ENCODE peak calls at places on chromosomes 13 and 19, in seven cellular contexts. F is suprapubic skin, M is H1, Z is ovary, L is A549, R is K562, K is transverse colon. E is an unnamed sample.

GRCh38 chr13:65378484-65378883 is 1851.7 kb downstream of the PCDH9 start:
- DNase-seq in F (no peak), M (no peak), Z (no peak), L (no peak), R (no peak), K (no peak), E (no peak)

GRCh38 chr19:46297700-46298476 is 1.0 kb downstream of the HIF3A start:
- DNase-seq in F (peak; percentile 81), M (peak; percentile 55), Z (peak; percentile 87), L (no peak), R (peak; percentile 55), K (peak; percentile 69), E (peak; percentile 54)

GRCh38 chr13:68185767-68186166 is 955.6 kb upstream of the PCDH9 start:
- DNase-seq in F (no peak), M (no peak), Z (no peak), L (no peak), R (no peak), K (no peak), E (no peak)

GRCh38 chr19:19873381-19873780 is 7.7 kb downstream of the ZNF253 start:
- DNase-seq in F (no peak), M (no peak), Z (no peak), L (no peak), R (no peak), K (no peak), E (no peak)

GRCh38 chr19:18853755-18854427 is 22.1 kb downstream of the UPF1 start:
- DNase-seq in F (no peak), M (no peak), Z (no peak), L (no peak), R (no peak), K (no peak), E (no peak)

GRCh38 chr13:50788551-50788950 is 54.9 kb downstream of the DLEU7 start:
- DNase-seq in F (no peak), M (no peak), Z (no peak), L (no peak), R (no peak), K (no peak), E (no peak)

GRCh38 chr19:16593181-16593580 is 21.0 kb upstream of the SLC35E1 start:
- DNase-seq in F (no peak), M (no peak), Z (no peak), L (no peak), R (no peak), K (no peak), E (no peak)

GRCh38 chr13:47326061-47326460 is 429.2 kb upstream of the HTR2A start:
- DNase-seq in F (no peak), M (no peak), Z (no peak), L (no peak), R (no peak), K (no peak), E (no peak)

GRCh38 chr13:111177081-111177711 is 62.1 kb downstream of the ARHGEF7 start:
- DNase-seq in F (no peak), M (no peak), Z (no peak), L (no peak), R (no peak), K (peak; percentile 53), E (peak; percentile 22)

GRCh38 chr13:39263531-39263930 is 225.3 kb downstream of the NHLRC3 start:
- DNase-seq in F (no peak), M (no peak), Z (no peak), L (no peak), R (no peak), K (no peak), E (no peak)

GRCh38 chr13:51944428-51944827 is 66.8 kb downstream of the ATP7B start:
- DNase-seq in F (no peak), M (no peak), Z (no peak), L (no peak), R (no peak), K (no peak), E (no peak)

GRCh38 chr13:80083516-80084085 is 257.3 kb downstream of the SPRY2 start:
- DNase-seq in F (no peak), M (no peak), Z (no peak), L (no peak), R (no peak), K (no peak), E (no peak)

GRCh38 chr19:15431396-15432017 is 12.7 kb upstream of the AKAP8L start:
- DNase-seq in F (no peak), M (no peak), Z (no peak), L (no peak), R (no peak), K (no peak), E (no peak)

GRCh38 chr19:48746738-48747575 is at the start of gene IZUMO1:
- DNase-seq in F (peak; percentile 83), M (peak; percentile 97), Z (peak; percentile 77), L (peak; percentile 94), R (peak; percentile 75), K (peak; percentile 57), E (peak; percentile 33)

GRCh38 chr19:32581704-32582164 is 744 bp downstream of the PDCD5 start:
- DNase-seq in F (no peak), M (peak; percentile 54), Z (no peak), L (peak; percentile 54), R (peak; percentile 42), K (peak; percentile 38), E (no peak)

GRCh38 chr19:7216373-7216902 is 77.8 kb downstream of the INSR start:
- DNase-seq in F (no peak), M (no peak), Z (no peak), L (no peak), R (no peak), K (no peak), E (no peak)

GRCh38 chr13:99505814-99506269 is 4.6 kb downstream of the TM9SF2 start:
- DNase-seq in F (no peak), M (no peak), Z (no peak), L (peak; percentile 3), R (no peak), K (no peak), E (no peak)
- TF ChIP-seq CTCF in F (no peak), M (no peak), Z (no peak), L (peak; percentile 35), R (peak; percentile 37), K (peak; percentile 33), E (peak; percentile 34)

GRCh38 chr19:41325947-41326706 is 16.2 kb downstream of the CCDC97 start:
- DNase-seq in F (no peak), M (peak; percentile 53), Z (peak; percentile 65), L (no peak), R (no peak), K (peak; percentile 39), E (no peak)

GRCh38 chr19:41324231-41324702 is 14.3 kb downstream of the CCDC97 start:
- DNase-seq in F (no peak), M (no peak), Z (no peak), L (peak; percentile 41), R (no peak), K (no peak), E (no peak)

GRCh38 chr19:41323430-41324125 is 13.6 kb downstream of the CCDC97 start:
- DNase-seq in F (peak; percentile 89), M (no peak), Z (peak; percentile 92), L (peak; percentile 87), R (peak; percentile 84), K (peak; percentile 51), E (peak; percentile 68)

GRCh38 chr19:41325640-41325946 is 15.6 kb downstream of the CCDC97 start:
- DNase-seq in F (no peak), M (peak; percentile 52), Z (no peak), L (no peak), R (no peak), K (no peak), E (no peak)

GRCh38 chr19:41324921-41325639 is 15.1 kb downstream of the CCDC97 start:
- DNase-seq in F (no peak), M (peak; percentile 83), Z (peak; percentile 84), L (peak; percentile 79), R (peak; percentile 89), K (peak; percentile 57), E (no peak)
- TF ChIP-seq EP300 in F (no peak), M (no peak), Z (no peak), L (no peak), R (peak; percentile 7), K (no peak), E (no peak)

GRCh38 chr19:52331757-52332156 is 4.3 kb upstream of the ZNF610 start:
- DNase-seq in F (no peak), M (no peak), Z (no peak), L (no peak), R (no peak), K (no peak), E (no peak)

GRCh38 chr19:52335768-52336116 is 301 bp upstream of the ZNF610 start:
- DNase-seq in F (no peak), M (no peak), Z (no peak), L (no peak), R (no peak), K (no peak), E (no peak)

GRCh38 chr19:52336117-52336811 is at the start of gene ZNF610:
- DNase-seq in F (peak; percentile 90), M (peak; percentile 94), Z (peak; percentile 95), L (no peak), R (no peak), K (peak; percentile 89), E (peak; percentile 81)

DNA sequence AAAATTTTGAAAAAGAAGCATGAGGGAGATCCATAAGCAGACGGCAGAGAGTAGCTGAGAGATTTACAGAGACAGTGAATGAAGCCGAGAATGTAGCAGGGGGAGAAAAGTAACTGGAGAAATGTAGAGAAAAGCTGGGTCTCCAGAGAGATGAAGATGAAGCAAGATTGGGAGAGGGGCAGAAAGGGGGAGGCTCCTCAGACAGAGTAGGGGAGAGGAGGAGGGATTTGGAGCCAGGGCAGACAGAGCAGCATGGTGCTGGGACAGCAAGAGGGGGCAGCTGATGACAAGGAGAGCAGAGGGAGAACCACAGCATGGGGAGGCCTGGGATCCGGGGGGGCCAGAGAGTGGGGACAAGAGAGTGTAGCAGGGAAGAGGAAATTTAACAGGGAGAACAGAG is 933 bp downstream of the ZNF610 start:
- DNase-seq in F (no peak), M (no peak), Z (no peak), L (no peak), R (no peak), K (no peak), E (no peak)
- H3K27ac ChIP-seq in F (no peak overlapping the region), M (no peak overlapping the region), Z (peak overlapping the region; percentile 77), L (no peak overlapping the region), R (no peak overlapping the region), K (peak overlapping the region; percentile 84), E (peak overlapping the region; percentile 89)

GRCh38 chr19:41353466-41354342 is at the start of gene TGFB1:
- DNase-seq in F (peak; percentile 93), M (peak; percentile 86), Z (peak; percentile 89), L (peak; percentile 92), R (peak; percentile 98), K (peak; percentile 90), E (peak; percentile 79)

GRCh38 chr19:41352609-41353465 is 885 bp downstream of the TGFB1 start:
- DNase-seq in F (peak; percentile 79), M (peak; percentile 88), Z (peak; percentile 71), L (peak; percentile 78), R (peak; percentile 73), K (peak; percentile 78), E (peak; percentile 44)

GRCh38 chr19:41355802-41356201 is 2.1 kb upstream of the TGFB1 start:
- DNase-seq in F (no peak), M (no peak), Z (no peak), L (no peak), R (no peak), K (no peak), E (no peak)

GRCh38 chr19:41355035-41355434 is 1.3 kb upstream of the TGFB1 start:
- DNase-seq in F (no peak), M (no peak), Z (no peak), L (no peak), R (no peak), K (no peak), E (no peak)

GRCh38 chr19:41354343-41354974 is 737 bp upstream of the TGFB1 start:
- DNase-seq in F (no peak), M (no peak), Z (peak; percentile 55), L (no peak), R (no peak), K (no peak), E (no peak)
- TF ChIP-seq CTCF in F (no peak), M (no peak), Z (no peak), L (peak; percentile 18), R (no peak), K (no peak), E (peak; percentile 35)